ENCODE peak calls at places on chromosomes 2 and 18, in four cellular contexts. S is RWPE1, R is mesenchymal stem cell, H is hepatocyte. Y is an unnamed sample.

GRCh38 chr2:89833780-89834117 is 1142.3 kb downstream of the RPIA start:
- DNase-seq in H (peak), R (peak), S (no peak), Y (peak)

GRCh38 chr18:78240867-78241266 is 738.8 kb upstream of the SALL3 start:
- DNase-seq in H (no peak), R (no peak), S (no peak), Y (no peak)

GRCh38 chr2:103789716-103790085 is 1027.9 kb downstream of the TMEM182 start:
- DNase-seq in R (no peak), H (no peak), S (peak), Y (no peak)

GRCh38 chr2:195709901-195710300 is 52.9 kb downstream of the SLC39A10 start:
- DNase-seq in R (no peak), S (no peak), H (no peak), Y (no peak)

GRCh38 chr2:14633451-14634211 is 1.1 kb downstream of the LRATD1 start:
- DNase-seq in R (no peak), S (no peak), H (peak), Y (no peak)

GRCh38 chr2:128301501-128301966 is 17.1 kb downstream of the HS6ST1 start:
- DNase-seq in S (no peak), H (no peak), R (peak), Y (no peak)

GRCh38 chr2:20209373-20210109 is 15.4 kb downstream of the SDC1 start:
- DNase-seq in S (no peak), H (no peak), R (no peak), Y (no peak)

GRCh38 chr2:33297748-33298035 is 178.8 kb upstream of the RASGRP3 start:
- DNase-seq in R (peak), S (no peak), H (no peak), Y (no peak)

GRCh38 chr2:55109219-55109891 is 59.1 kb upstream of the RTN4 start:
- DNase-seq in S (peak), H (no peak), R (peak), Y (peak)

GRCh38 chr18:49893036-49893435 is 79.7 kb upstream of the ACAA2 start:
- DNase-seq in R (peak), S (no peak), H (no peak), Y (no peak)

GRCh38 chr2:145931836-145932352 is 1412.0 kb upstream of the ZEB2 start:
- DNase-seq in S (no peak), H (no peak), R (no peak), Y (no peak)

GRCh38 chr18:8208716-8209115 is 400.5 kb upstream of the RAB12 start:
- DNase-seq in S (no peak), H (no peak), R (no peak), Y (no peak)

GRCh38 chr2:45043171-45043570 is 33.9 kb upstream of the SIX2 start:
- DNase-seq in S (no peak), R (no peak), H (peak), Y (no peak)

GRCh38 chr2:144162652-144163051 is 357.3 kb downstream of the ZEB2 start:
- DNase-seq in R (no peak), S (peak), H (peak), Y (no peak)

GRCh38 chr2:105804266-105804665 is 59.6 kb downstream of the NCK2 start:
- DNase-seq in H (no peak), S (no peak), R (no peak), Y (no peak)

GRCh38 chr2:190382851-190383250 is 25.3 kb upstream of the MFSD6 start:
- DNase-seq in R (peak), H (peak), S (peak), Y (peak)

GRCh38 chr2:46979611-46980010 is 64.0 kb upstream of the MCFD2 start:
- DNase-seq in R (no peak), H (no peak), S (no peak), Y (no peak)

GRCh38 chr2:71827146-71827874 is 320.4 kb downstream of the CYP26B1 start:
- DNase-seq in R (no peak), H (no peak), S (no peak), Y (no peak)

GRCh38 chr2:37614061-37614802 is 57.2 kb downstream of the CDC42EP3 start:
- DNase-seq in H (peak), S (peak), R (peak), Y (peak)

GRCh38 chr2:51720826-51721225 is 688.9 kb upstream of the NRXN1 start:
- DNase-seq in R (no peak), S (no peak), H (no peak), Y (no peak)

GRCh38 chr18:70423988-70424387 is 135.1 kb downstream of the SOCS6 start:
- DNase-seq in S (peak), R (no peak), H (no peak), Y (no peak)

GRCh38 chr18:12014091-12014490 is 32.8 kb downstream of the IMPA2 start:
- DNase-seq in H (no peak), S (no peak), R (no peak), Y (no peak)

GRCh38 chr2:74843371-74844298 is 9.7 kb downstream of the HK2 start:
- DNase-seq in H (peak), S (no peak), R (peak), Y (peak)

GRCh38 chr2:13046557-13047165 is 329.9 kb downstream of the TRIB2 start:
- DNase-seq in S (no peak), H (no peak), R (peak), Y (peak)

GRCh38 chr2:10497797-10498251 is 49.7 kb upstream of the ODC1 start:
- DNase-seq in S (peak), H (peak), R (peak), Y (peak)

GRCh38 chr18:55106906-55107305 is 147.6 kb upstream of the CCDC68 start:
- DNase-seq in S (no peak), H (no peak), R (no peak), Y (no peak)

GRCh38 chr2:102301867-102302362 is 9.4 kb upstream of the IL1RL1 start:
- DNase-seq in S (no peak), R (peak), H (peak), Y (peak)

GRCh38 chr18:69628774-69629359 is 228.2 kb downstream of the DOK6 start:
- DNase-seq in H (no peak), R (no peak), S (no peak), Y (no peak)

GRCh38 chr2:102112692-102113665 is 29.6 kb upstream of the IL1R1 start:
- DNase-seq in R (no peak), H (no peak), S (no peak), Y (no peak)

GRCh38 chr2:208793434-208793833 is 386.8 kb downstream of the PTH2R start:
- DNase-seq in S (no peak), H (no peak), R (no peak), Y (no peak)

GRCh38 chr2:51256736-51257135 is 224.8 kb upstream of the NRXN1 start:
- DNase-seq in H (no peak), S (no peak), R (no peak), Y (no peak)

GRCh38 chr2:150167711-150168110 is 319.8 kb downstream of the RND3 start:
- DNase-seq in R (peak), S (peak), H (peak), Y (peak)

GRCh38 chr2:233839447-233839820 is 14.9 kb downstream of the HJURP start:
- DNase-seq in H (no peak), S (no peak), R (no peak), Y (no peak)

GRCh38 chr2:202610367-202610766 is 24.4 kb upstream of the FAM117B start:
- DNase-seq in S (no peak), H (no peak), R (no peak), Y (no peak)

GRCh38 chr2:104412384-104412783 is 441.5 kb upstream of the POU3F3 start:
- DNase-seq in H (peak), S (peak), R (no peak), Y (no peak)

GRCh38 chr2:8646731-8647461 is 35.0 kb upstream of the ID2 start:
- DNase-seq in H (no peak), R (no peak), S (no peak), Y (no peak)

GRCh38 chr2:39782591-39782990 is 3.5 kb upstream of the THUMPD2 start:
- DNase-seq in S (no peak), H (no peak), R (no peak), Y (no peak)

GRCh38 chr2:39779926-39780325 is 868 bp upstream of the THUMPD2 start:
- DNase-seq in H (no peak), S (no peak), R (no peak), Y (no peak)

GRCh38 chr2:39780825-39781600 is 2.0 kb upstream of the THUMPD2 start:
- DNase-seq in R (peak), H (no peak), S (no peak), Y (no peak)

GRCh38 chr2:39778775-39779751 is at the start of gene THUMPD2:
- DNase-seq in R (peak), S (peak), H (peak), Y (peak)

GRCh38 chr2:39781697-39782096 is 2.6 kb upstream of the THUMPD2 start:
- DNase-seq in H (no peak), S (no peak), R (no peak), Y (no peak)
- H3K27ac ChIP-seq in H (no peak), S (no peak), R (no peak), Y (no peak)

GRCh38 chr2:237604960-237605359 is 14.4 kb upstream of the RAB17 start:
- DNase-seq in H (no peak), R (no peak), S (no peak), Y (peak)

GRCh38 chr2:237604391-237604790 is 13.9 kb upstream of the RAB17 start:
- DNase-seq in R (no peak), S (no peak), H (no peak), Y (no peak)

GRCh38 chr2:237602409-237602808 is 11.9 kb upstream of the RAB17 start:
- DNase-seq in H (no peak), S (no peak), R (no peak), Y (no peak)

GRCh38 chr2:237603049-237603717 is 12.6 kb upstream of the RAB17 start:
- DNase-seq in H (no peak), S (no peak), R (no peak), Y (no peak)

GRCh38 chr2:237603718-237604362 is 13.3 kb upstream of the RAB17 start:
- DNase-seq in R (peak), S (peak), H (no peak), Y (peak)
- H3K27ac ChIP-seq in R (no peak), S (peak), H (peak), Y (peak)

DNA sequence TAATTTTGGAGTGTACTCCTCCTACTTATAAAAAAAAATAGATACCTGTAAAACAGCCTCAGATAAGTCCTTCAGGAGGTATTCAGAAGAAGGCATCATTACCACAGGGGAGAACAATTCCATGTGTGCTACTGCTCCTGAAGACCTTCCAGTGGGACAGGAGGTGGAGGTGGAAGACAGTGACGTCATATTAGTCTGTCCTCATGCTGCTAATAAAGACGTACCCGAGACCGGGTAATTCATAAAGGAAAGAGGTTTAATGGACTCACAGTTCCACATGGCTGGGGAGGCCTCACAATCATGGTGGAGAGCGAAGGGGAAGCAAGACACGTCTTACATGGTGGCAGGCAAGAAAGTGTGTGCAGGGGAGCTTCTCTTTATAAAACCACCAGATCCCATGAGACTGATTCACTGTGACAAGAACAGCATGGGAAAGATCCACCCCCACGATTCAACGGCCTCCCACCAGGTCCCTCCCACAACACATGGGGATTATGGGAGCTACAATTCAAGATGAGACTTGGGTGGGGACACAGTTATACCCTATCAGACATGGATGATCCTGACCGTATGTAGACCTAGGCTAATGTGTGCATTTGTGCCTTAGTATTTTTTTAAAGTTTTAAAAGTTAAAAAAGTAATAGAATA is 98.4 kb downstream of the NDUFA10 start:
- DNase-seq in S (no peak), R (peak), H (no peak), Y (no peak)
- H3K27ac ChIP-seq in S (no peak), R (no peak), H (no peak), Y (no peak)

GRCh38 chr2:110978871-110979833 is 141.6 kb upstream of the BCL2L11 start:
- DNase-seq in S (no peak), R (peak), H (no peak), Y (no peak)

GRCh38 chr2:110979834-110980612 is 140.7 kb upstream of the BCL2L11 start:
- DNase-seq in H (no peak), S (peak), R (no peak), Y (no peak)

GRCh38 chr2:110978148-110978547 is 142.6 kb upstream of the BCL2L11 start:
- DNase-seq in R (no peak), S (no peak), H (no peak), Y (no peak)

GRCh38 chr2:110983130-110983529 is 137.6 kb upstream of the BCL2L11 start:
- DNase-seq in H (no peak), R (no peak), S (no peak), Y (no peak)

DNA sequence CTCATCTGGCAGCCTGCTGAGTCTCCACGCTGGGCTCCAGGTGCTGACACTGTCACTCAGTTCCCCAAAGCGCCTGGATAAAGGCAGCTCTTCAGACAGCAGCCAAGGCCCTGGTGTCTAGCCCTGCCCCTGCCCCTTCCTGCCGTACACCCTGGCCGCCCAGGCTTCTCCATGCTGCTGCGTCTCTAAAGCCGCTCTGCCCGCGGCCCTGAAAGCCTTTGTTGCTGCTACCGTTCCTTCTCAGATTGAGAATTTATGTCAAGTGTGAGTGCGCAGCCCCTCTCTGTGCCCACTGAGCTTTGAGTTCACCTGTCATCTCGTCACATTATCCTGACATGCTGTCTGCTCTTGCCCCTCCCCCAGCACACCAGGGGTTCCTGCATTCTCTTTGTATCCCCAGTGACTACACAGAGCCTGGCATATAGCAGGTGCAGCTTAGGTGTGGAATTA is 140.1 kb upstream of the BCL2L11 start:
- DNase-seq in S (no peak), R (no peak), H (no peak), Y (no peak)
- H3K27ac ChIP-seq in S (no peak), R (no peak), H (no peak), Y (no peak)

Y was measured in endothelial cell of umbilical vein.